ENCODE peak calls at places on chromosomes 3 and 15, in ten cellular contexts. H is PC-9; Y is kidney; E is pancreas; J is right lobe of liver; I is psoas muscle; U is astrocyte; G is CD4-positive, alpha-beta memory T cell; W is right cardiac atrium; B is SK-N-SH. L is an unnamed sample.

GRCh38 chr3:192675958-192676649 is 51.2 kb downstream of the FGF12 start:
- DNase-seq in H (no peak), Y (no peak), E (no peak), J (no peak), I (no peak), U (no peak), G (no peak), W (no peak), B (no peak), L (no peak)

GRCh38 chr3:133927543-133928066 is 31.9 kb upstream of the RAB6B start:
- DNase-seq in H (no peak), Y (peak; percentile 85), E (peak; percentile 90), J (no peak), I (peak; percentile 73), U (no peak), G (peak; percentile 63), W (peak; percentile 86), B (peak; percentile 95), L (peak; percentile 87)

GRCh38 chr3:50607271-50608091 is 4.1 kb downstream of the CISH start:
- DNase-seq in H (peak; percentile 60), Y (peak; percentile 70), E (no peak), J (no peak), I (no peak), U (no peak), G (peak; percentile 36), W (peak; percentile 66), B (no peak), L (no peak)

GRCh38 chr15:78314181-78314581 is 14.8 kb upstream of the SKIC8 start:
- DNase-seq in H (no peak), Y (no peak), E (peak; percentile 23), J (no peak), I (no peak), U (no peak), G (no peak), W (no peak), B (no peak), L (no peak)

GRCh38 chr3:79297242-79297641 is 470.6 kb downstream of the ROBO1 start:
- DNase-seq in H (peak; percentile 77), Y (no peak), E (no peak), J (no peak), I (no peak), U (peak; percentile 95), G (no peak), W (no peak), B (no peak), L (peak; percentile 94)

GRCh38 chr3:16374047-16375019 is 109.3 kb downstream of the OXNAD1 start:
- DNase-seq in H (no peak), Y (peak; percentile 77), E (no peak), J (no peak), I (no peak), U (no peak), G (no peak), W (no peak), B (no peak), L (no peak)

GRCh38 chr3:147395975-147396708 is 10.2 kb downstream of the ZIC4 start:
- DNase-seq in H (no peak), Y (no peak), E (no peak), J (no peak), I (no peak), U (no peak), G (no peak), W (no peak), B (no peak), L (no peak)

GRCh38 chr3:18087963-18088362 is 337.2 kb downstream of the SATB1 start:
- DNase-seq in H (no peak), Y (no peak), E (no peak), J (no peak), I (no peak), U (no peak), G (no peak), W (no peak), B (no peak), L (no peak)

GRCh38 chr3:8887435-8888295 is 75.6 kb downstream of the RAD18 start:
- DNase-seq in H (no peak), Y (no peak), E (no peak), J (no peak), I (no peak), U (no peak), G (no peak), W (no peak), B (no peak), L (no peak)

GRCh38 chr3:122310361-122310760 is 14.7 kb upstream of the CSTA start:
- DNase-seq in H (peak; percentile 78), Y (no peak), E (no peak), J (no peak), I (no peak), U (no peak), G (no peak), W (no peak), B (no peak), L (no peak)

GRCh38 chr3:136070334-136070733 is 104.8 kb downstream of the PPP2R3A start:
- DNase-seq in H (no peak), Y (no peak), E (no peak), J (no peak), I (no peak), U (peak; percentile 84), G (no peak), W (no peak), B (no peak), L (peak; percentile 74)

GRCh38 chr3:136910697-136911096 is 47.1 kb upstream of the IL20RB start:
- DNase-seq in H (no peak), Y (no peak), E (no peak), J (no peak), I (no peak), U (no peak), G (no peak), W (no peak), B (no peak), L (no peak)

GRCh38 chr3:61562810-61563613 is 1.6 kb downstream of the PTPRG start:
- DNase-seq in H (no peak), Y (peak; percentile 80), E (peak; percentile 64), J (peak; percentile 65), I (peak; percentile 50), U (no peak), G (no peak), W (peak; percentile 76), B (peak; percentile 60), L (peak; percentile 76)

GRCh38 chr15:68507447-68507846 is 71.3 kb upstream of the CORO2B start:
- DNase-seq in H (no peak), Y (no peak), E (no peak), J (no peak), I (no peak), U (no peak), G (no peak), W (no peak), B (no peak), L (no peak)

GRCh38 chr15:65583701-65584100 is 27.2 kb downstream of the INTS14 start:
- DNase-seq in H (no peak), Y (no peak), E (no peak), J (no peak), I (no peak), U (peak; percentile 37), G (peak; percentile 66), W (no peak), B (peak; percentile 10), L (peak; percentile 30)

GRCh38 chr3:188123170-188123920 is 30.6 kb upstream of the LPP start:
- DNase-seq in H (no peak), Y (no peak), E (no peak), J (no peak), I (no peak), U (peak; percentile 50), G (no peak), W (no peak), B (no peak), L (no peak)

DNA sequence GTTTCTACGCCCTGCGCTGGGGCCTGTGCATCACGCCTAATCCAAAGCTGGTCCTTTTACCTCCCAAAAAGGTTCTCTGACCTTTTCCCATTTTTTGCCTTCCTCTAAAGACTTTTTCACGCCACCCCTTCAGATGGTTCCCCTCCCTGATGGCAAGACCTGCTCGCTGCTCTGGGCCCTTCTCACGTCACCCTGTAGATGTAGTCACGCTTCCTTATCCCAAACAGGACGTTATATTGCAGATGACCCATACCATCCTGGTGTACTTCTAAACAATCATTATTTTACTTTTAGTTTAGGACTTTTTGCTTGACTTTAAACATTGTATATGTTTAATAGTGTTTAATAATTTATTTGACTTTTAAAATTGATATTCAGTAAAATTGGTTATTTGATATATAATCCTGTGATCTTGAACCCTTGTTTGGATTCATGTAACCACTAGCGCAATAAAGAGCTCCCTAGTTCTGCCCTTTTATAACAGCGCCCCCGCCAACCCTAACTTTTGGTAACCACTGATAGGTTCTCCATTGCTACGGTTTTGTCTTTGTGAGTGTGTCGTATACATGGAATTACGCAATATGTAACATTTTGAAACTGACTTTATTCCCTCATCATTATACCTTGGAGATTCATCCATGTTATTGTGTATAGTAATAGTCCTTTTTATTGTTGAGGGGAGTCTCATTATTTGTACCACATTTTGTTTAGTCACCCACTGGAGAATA is 159.0 kb upstream of the CHRNA7 start:
- DNase-seq in H (no peak), Y (no peak), E (no peak), J (no peak), I (no peak), U (no peak), G (no peak), W (no peak), B (no peak), L (peak; percentile 17)
- H3K4me3 ChIP-seq in H (peak overlapping the region; percentile 70), Y (peak overlapping the region; percentile 54), E (peak overlapping the region; percentile 44), J (peak overlapping the region; percentile 59), I (peak overlapping the region; percentile 71), U (peak overlapping the region; percentile 80), G (peak overlapping the region; percentile 74), W (peak overlapping the region; percentile 98), B (peak overlapping the region; percentile 63), L (peak overlapping the region; percentile 85)

DNA sequence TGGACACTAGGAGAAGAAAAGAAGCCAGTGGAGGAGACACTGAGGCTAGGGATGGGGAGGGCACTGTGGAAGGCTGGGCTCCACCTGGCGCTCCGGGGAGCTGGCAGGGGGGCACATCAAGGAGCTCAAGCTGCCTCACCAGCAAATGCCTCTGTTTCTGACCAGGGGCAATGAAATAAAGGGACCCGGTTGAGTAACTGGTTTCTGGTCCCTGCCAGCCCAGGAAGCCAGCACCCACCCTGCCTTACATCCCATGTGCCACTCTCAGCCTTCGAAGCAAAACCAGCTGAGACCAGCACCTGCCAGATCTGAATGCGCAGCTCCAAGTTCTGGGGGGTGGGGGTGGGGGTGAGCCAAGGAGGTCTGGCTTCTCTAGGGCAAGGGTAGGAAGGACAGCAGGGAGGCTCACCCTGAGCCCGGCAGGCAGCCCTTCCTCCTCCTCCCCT is 359 bp upstream of the PAK6 start:
- DNase-seq in H (no peak), Y (peak; percentile 80), E (no peak), J (no peak), I (no peak), U (no peak), G (no peak), W (no peak), B (peak; percentile 60), L (no peak)
- H3K4me1 ChIP-seq in H (peaks cover 53% of the 10 kb centered on the region), Y (no peaks in the 10 kb centered on the region), E (no peaks in the 10 kb centered on the region), J (no peaks in the 10 kb centered on the region), I (no peaks in the 10 kb centered on the region), U (peaks cover 11% of the 10 kb centered on the region), G (peaks cover 12% of the 10 kb centered on the region), W (no peaks in the 10 kb centered on the region), B (peaks cover 24% of the 10 kb centered on the region), L (peaks cover 9% of the 10 kb centered on the region)

GRCh38 chr15:74053497-74053896 is 28.9 kb downstream of the GOLGA6A start:
- DNase-seq in H (no peak), Y (no peak), E (no peak), J (peak; percentile 25), I (no peak), U (no peak), G (no peak), W (peak; percentile 28), B (no peak), L (no peak)
- H3K4me3 ChIP-seq in H (no peak overlapping the region), Y (no peak overlapping the region), E (no peak overlapping the region), J (no peak overlapping the region), I (no peak overlapping the region), U (no peak overlapping the region), G (no peak overlapping the region), W (no peak overlapping the region), B (no peak overlapping the region), L (peak overlapping the region; percentile 60)

GRCh38 chr3:43023766-43024165 is 44.7 kb downstream of the GASK1A start:
- DNase-seq in H (no peak), Y (no peak), E (no peak), J (no peak), I (no peak), U (no peak), G (no peak), W (no peak), B (no peak), L (no peak)
- H3K4me1 ChIP-seq in H (peaks cover 52% of the 10 kb centered on the region), Y (no peaks in the 10 kb centered on the region), E (no peaks in the 10 kb centered on the region), J (no peaks in the 10 kb centered on the region), I (no peaks in the 10 kb centered on the region), U (no peaks in the 10 kb centered on the region), G (peaks cover 74% of the 10 kb centered on the region), W (peaks cover under 1% of the 10 kb centered on the region), B (peaks cover 3% of the 10 kb centered on the region), L (peaks cover 23% of the 10 kb centered on the region)